ENCODE peak calls at places on chromosomes 5 and 9, in four cellular contexts. H is stimulated activated CD4-positive, alpha-beta T cell treated with anti-CD3 and anti-CD28 coated beads, TNF-alpha, amount 100 ng/mL, for 24 hours; R is omental fat pad; J is heart right ventricle. U is an unnamed sample.

GRCh38 chr5:148968311-148968710 is 94.6 kb downstream of the SH3TC2 start:
- DNase-seq in R (no peak), J (no peak), H (no peak), U (no peak)

GRCh38 chr9:128150594-128151342 is 1.5 kb downstream of the LCN2 start:
- DNase-seq in R (no peak), H (no peak), J (no peak), U (no peak)

GRCh38 chr9:132000659-132001058 is 79.0 kb downstream of the MED27 start:
- DNase-seq in R (no peak), H (no peak), J (no peak), U (no peak)

GRCh38 chr5:149035282-149035882 is 27.5 kb downstream of the SH3TC2 start:
- DNase-seq in H (peak; percentile 47), J (peak; percentile 70), R (no peak), U (no peak)

GRCh38 chr5:113971454-113971853 is 390.4 kb upstream of the KCNN2 start:
- DNase-seq in J (no peak), H (no peak), R (no peak), U (no peak)

GRCh38 chr5:173472164-173472563 is 143.9 kb upstream of the STC2 start:
- DNase-seq in R (no peak), H (no peak), J (no peak), U (no peak)

GRCh38 chr9:133701321-133701980 is 36.7 kb downstream of the SARDH start:
- DNase-seq in R (no peak), H (no peak), J (no peak), U (no peak)

GRCh38 chr5:66824476-66824875 is 228.3 kb downstream of the MAST4 start:
- DNase-seq in H (no peak), J (no peak), R (no peak), U (no peak)

GRCh38 chr5:51895834-51896233 is 512.6 kb downstream of the ISL1 start:
- DNase-seq in H (no peak), J (no peak), R (no peak), U (no peak)

GRCh38 chr9:128118971-128119665 is 8.4 kb downstream of the PTGES2 start:
- DNase-seq in H (no peak), R (no peak), J (no peak), U (no peak)

GRCh38 chr9:131395027-131395744 is 1.3 kb downstream of the PRRC2B start:
- DNase-seq in R (no peak), H (peak; percentile 70), J (peak; percentile 15), U (no peak)

GRCh38 chr5:74316064-74316586 is 324.4 kb downstream of the ENC1 start:
- DNase-seq in R (no peak), J (no peak), H (no peak), U (no peak)

GRCh38 chr9:35666045-35666444 is 1.1 kb upstream of the ARHGEF39 start:
- DNase-seq in H (no peak), R (no peak), J (no peak), U (no peak)

GRCh38 chr5:96721351-96721970 is 59.3 kb downstream of the CAST start:
- DNase-seq in J (no peak), H (no peak), R (no peak), U (no peak)

GRCh38 chr5:20113031-20113685 is 125.2 kb upstream of the CDH18 start:
- DNase-seq in H (no peak), J (no peak), R (no peak), U (no peak)

GRCh38 chr5:55172051-55172899 is 702 bp downstream of the CDC20B start:
- DNase-seq in H (peak; percentile 52), R (no peak), J (no peak), U (no peak)

GRCh38 chr9:35690447-35691324 is 961 bp upstream of the TPM2 start:
- DNase-seq in J (peak; percentile 84), H (no peak), R (peak; percentile 59), U (no peak)

GRCh38 chr9:87958591-87958990 is 15.7 kb downstream of the CDK20 start:
- DNase-seq in H (no peak), R (no peak), J (no peak), U (no peak)